ENCODE peak calls at places on chromosomes 5 and 9, in eight cellular contexts. P is brain microvascular endothelial cell, Y is T-helper 9 cell, I is NAMALWA, D is HEK293T, C is Ammon's horn, F is germinal center, R is GM06990. T is an unnamed sample.

GRCh38 chr9:135758870-135759269 is 56.9 kb downstream of the KCNT1 start:
- DNase-seq in P (no peak), Y (no peak), I (no peak), D (no peak), C (no peak), F (no peak), R (no peak), T (no peak)

GRCh38 chr9:129483467-129484324 is 137.2 kb downstream of the C9orf50 start:
- DNase-seq in P (peak; percentile 87), Y (peak; percentile 33), I (no peak), D (peak; percentile 43), C (peak; percentile 80), F (no peak), R (no peak), T (no peak)

GRCh38 chr5:179060116-179061008 is at the start of gene ZNF354C:
- DNase-seq in P (peak; percentile 89), Y (peak; percentile 74), I (no peak), D (no peak), C (peak; percentile 91), F (peak; percentile 88), R (peak; percentile 31), T (peak; percentile 56)

GRCh38 chr9:129318121-129319075 is 140.3 kb upstream of the IER5L start:
- DNase-seq in P (no peak), Y (no peak), I (no peak), D (no peak), C (no peak), F (no peak), R (no peak), T (no peak)

GRCh38 chr9:127131871-127132270 is 9.4 kb upstream of the ANGPTL2 start:
- DNase-seq in P (peak; percentile 73), Y (no peak), I (no peak), D (no peak), C (no peak), F (no peak), R (no peak), T (no peak)

GRCh38 chr9:105127863-105128220 is 116.6 kb upstream of the SLC44A1 start:
- DNase-seq in P (peak; percentile 71), Y (peak; percentile 40), I (peak; percentile 34), D (no peak), C (no peak), F (no peak), R (peak; percentile 23), T (peak; percentile 67)

GRCh38 chr9:123586140-123586735 is 230.2 kb downstream of the CRB2 start:
- DNase-seq in P (no peak), Y (no peak), I (no peak), D (no peak), C (peak; percentile 78), F (no peak), R (no peak), T (no peak)

GRCh38 chr9:72396247-72397091 is 31.5 kb upstream of the ZFAND5 start:
- DNase-seq in P (no peak), Y (no peak), I (no peak), D (no peak), C (no peak), F (no peak), R (no peak), T (peak; percentile 56)

GRCh38 chr5:126610163-126610562 is 9.4 kb downstream of the PHAX start:
- DNase-seq in P (no peak), Y (no peak), I (no peak), D (no peak), C (no peak), F (no peak), R (no peak), T (no peak)

GRCh38 chr5:15326932-15327331 is 173.0 kb upstream of the FBXL7 start:
- DNase-seq in P (no peak), Y (no peak), I (no peak), D (no peak), C (no peak), F (no peak), R (no peak), T (no peak)

GRCh38 chr5:61401726-61402125 is 69.7 kb downstream of the ZSWIM6 start:
- DNase-seq in P (peak; percentile 54), Y (no peak), I (no peak), D (no peak), C (no peak), F (no peak), R (no peak), T (peak; percentile 43)

GRCh38 chr5:62536232-62536631 is 42.4 kb upstream of the LRRC70 start:
- DNase-seq in P (no peak), Y (no peak), I (no peak), D (no peak), C (no peak), F (no peak), R (no peak), T (no peak)

GRCh38 chr9:19379697-19380046 is 364 bp downstream of the RPS6 start:
- DNase-seq in P (peak; percentile 9), Y (no peak), I (no peak), D (peak; percentile 34), C (no peak), F (peak; percentile 17), R (no peak), T (no peak)

GRCh38 chr9:130185494-130186005 is 13.3 kb downstream of the NCS1 start:
- DNase-seq in P (no peak), Y (no peak), I (no peak), D (no peak), C (no peak), F (no peak), R (no peak), T (no peak)

GRCh38 chr5:53469946-53470687 is 10.3 kb upstream of the FST start:
- DNase-seq in P (no peak), Y (no peak), I (no peak), D (no peak), C (no peak), F (no peak), R (no peak), T (peak; percentile 49)

GRCh38 chr5:56422060-56422762 is 189.1 kb upstream of the ANKRD55 start:
- DNase-seq in P (no peak), Y (no peak), I (no peak), D (no peak), C (peak; percentile 20), F (no peak), R (no peak), T (no peak)

GRCh38 chr9:92668746-92669526 is 995 bp downstream of the IPPK start:
- DNase-seq in P (peak; percentile 73), Y (peak; percentile 13), I (peak; percentile 15), D (peak; percentile 38), C (no peak), F (no peak), R (no peak), T (no peak)

GRCh38 chr9:136697821-136698526 is 10.7 kb upstream of the AGPAT2 start:
- DNase-seq in P (no peak), Y (no peak), I (no peak), D (no peak), C (no peak), F (no peak), R (no peak), T (no peak)

GRCh38 chr5:79135790-79136553 is 24.4 kb downstream of the BHMT start:
- DNase-seq in P (no peak), Y (no peak), I (no peak), D (no peak), C (no peak), F (no peak), R (no peak), T (no peak)

GRCh38 chr5:175335691-175336090 is 108.3 kb downstream of the DRD1 start:
- DNase-seq in P (no peak), Y (no peak), I (no peak), D (no peak), C (no peak), F (no peak), R (no peak), T (no peak)

GRCh38 chr5:123483446-123484077 is 28.4 kb upstream of the CSNK1G3 start:
- DNase-seq in P (peak; percentile 55), Y (no peak), I (no peak), D (no peak), C (no peak), F (no peak), R (no peak), T (no peak)

GRCh38 chr9:76595645-76596044 is 136.7 kb downstream of the GCNT1 start:
- DNase-seq in P (no peak), Y (no peak), I (no peak), D (no peak), C (no peak), F (no peak), R (no peak), T (no peak)

GRCh38 chr5:59569158-59569557 is 324.4 kb downstream of the PDE4D start:
- DNase-seq in P (no peak), Y (no peak), I (no peak), D (no peak), C (no peak), F (no peak), R (no peak), T (no peak)

GRCh38 chr9:114123031-114123977 is 24.2 kb upstream of the KIF12 start:
- DNase-seq in P (no peak), Y (no peak), I (no peak), D (no peak), C (no peak), F (no peak), R (no peak), T (no peak)

GRCh38 chr9:92948632-92949031 is 1.3 kb downstream of the FGD3 start:
- DNase-seq in P (no peak), Y (no peak), I (no peak), D (no peak), C (no peak), F (no peak), R (no peak), T (no peak)

GRCh38 chr5:103127292-103127691 is 7.2 kb downstream of the PPIP5K2 start:
- DNase-seq in P (no peak), Y (no peak), I (no peak), D (no peak), C (no peak), F (no peak), R (no peak), T (no peak)

GRCh38 chr5:17679597-17680187 is 45.4 kb downstream of the TAF11L14 start:
- DNase-seq in P (no peak), Y (no peak), I (no peak), D (no peak), C (no peak), F (no peak), R (no peak), T (no peak)

GRCh38 chr9:72665421-72665820 is 144.0 kb downstream of the TMC1 start:
- DNase-seq in P (no peak), Y (no peak), I (no peak), D (no peak), C (no peak), F (no peak), R (no peak), T (peak; percentile 14)

GRCh38 chr9:128091144-128091543 is 23.1 kb downstream of the SLC25A25 start:
- DNase-seq in P (peak; percentile 67), Y (no peak), I (no peak), D (no peak), C (peak; percentile 96), F (no peak), R (no peak), T (no peak)

GRCh38 chr5:124919076-124919475 is 172.6 kb upstream of the ZNF608 start:
- DNase-seq in P (no peak), Y (no peak), I (no peak), D (no peak), C (no peak), F (no peak), R (no peak), T (no peak)

GRCh38 chr5:1901983-1902382 is 19.3 kb upstream of the IRX4 start:
- DNase-seq in P (no peak), Y (no peak), I (no peak), D (no peak), C (no peak), F (no peak), R (no peak), T (no peak)

GRCh38 chr5:151471276-151471675 is 23.9 kb downstream of the SLC36A1 start:
- DNase-seq in P (no peak), Y (no peak), I (no peak), D (no peak), C (no peak), F (no peak), R (no peak), T (no peak)

GRCh38 chr9:116156621-116157314 is 3.2 kb downstream of the PAPPA start:
- DNase-seq in P (peak; percentile 78), Y (no peak), I (no peak), D (peak; percentile 14), C (peak; percentile 16), F (no peak), R (no peak), T (no peak)

GRCh38 chr5:125978015-125978414 is 445.2 kb upstream of the GRAMD2B start:
- DNase-seq in P (no peak), Y (no peak), I (no peak), D (no peak), C (no peak), F (no peak), R (no peak), T (no peak)